ENCODE peak calls at places on chromosomes 4 and X, in ten cellular contexts. U, P, L, G, R, K, S, J, X and C are unnamed samples.

GRCh38 chr4:123217676-123218075 is 178.9 kb upstream of the SPRY1 start:
- DNase-seq in U (no peak), P (no peak), L (no peak), G (no peak), R (no peak), K (no peak), S (no peak), J (no peak), X (no peak), C (no peak)

GRCh38 chr4:85298037-85298436 is 176.9 kb upstream of the ARHGAP24 start:
- DNase-seq in U (no peak), P (no peak), L (peak; percentile 0), G (no peak), R (no peak), K (no peak), S (no peak), J (no peak), X (no peak), C (no peak)

GRCh38 chr4:185127021-185127925 is 15.8 kb upstream of the SLC25A4 start:
- DNase-seq in U (peak; percentile 5), P (no peak), L (peak; percentile 34), G (peak; percentile 36), R (no peak), K (peak; percentile 55), S (no peak), J (peak; percentile 87), X (peak; percentile 83), C (peak; percentile 44)

GRCh38 chr4:89298160-89298559 is 9.4 kb downstream of the GPRIN3 start:
- DNase-seq in U (peak; percentile 66), P (no peak), L (no peak), G (no peak), R (no peak), K (no peak), S (no peak), J (no peak), X (no peak), C (no peak)

GRCh38 chr4:91963489-91963888 is 340.3 kb upstream of the GRID2 start:
- DNase-seq in U (no peak), P (peak; percentile 72), L (peak; percentile 62), G (no peak), R (no peak), K (no peak), S (no peak), J (no peak), X (no peak), C (no peak)

GRCh38 chr4:1537410-1538095 is 131.3 kb upstream of the NKX1-1 start:
- DNase-seq in U (no peak), P (no peak), L (no peak), G (peak; percentile 10), R (no peak), K (no peak), S (no peak), J (no peak), X (peak; percentile 55), C (no peak)

GRCh38 chrX:78375894-78376293 is 48.5 kb upstream of the CYSLTR1 start:
- DNase-seq in U (peak; percentile 11), P (no peak), L (peak; percentile 0), G (no peak), R (no peak), K (no peak), S (no peak), J (no peak), X (no peak), C (no peak)

GRCh38 chrX:3711331-3711917 is 2.0 kb downstream of the PRKX start:
- DNase-seq in U (peak; percentile 34), P (no peak), L (no peak), G (peak; percentile 18), R (no peak), K (no peak), S (no peak), J (no peak), X (no peak), C (no peak)

GRCh38 chrX:3713937-3714434 is 537 bp upstream of the PRKX start:
- DNase-seq in U (no peak), P (no peak), L (no peak), G (no peak), R (no peak), K (no peak), S (no peak), J (peak; percentile 23), X (no peak), C (no peak)

GRCh38 chrX:46686003-46686645 is 72.8 kb downstream of the SLC9A7 start:
- DNase-seq in U (peak; percentile 40), P (peak; percentile 41), L (peak; percentile 56), G (no peak), R (no peak), K (no peak), S (no peak), J (peak; percentile 41), X (no peak), C (peak; percentile 11)

GRCh38 chr4:126851391-126851790 is 781.4 kb upstream of the INTU start:
- DNase-seq in U (no peak), P (peak; percentile 17), L (peak; percentile 31), G (no peak), R (no peak), K (no peak), S (no peak), J (no peak), X (no peak), C (no peak)

GRCh38 chr4:137471895-137472294 is 60.4 kb downstream of the PCDH18 start:
- DNase-seq in U (no peak), P (peak; percentile 46), L (peak; percentile 73), G (no peak), R (no peak), K (no peak), S (no peak), J (no peak), X (no peak), C (no peak)

GRCh38 chrX:70132877-70133302 is 357 bp upstream of the IGBP1 start:
- DNase-seq in U (no peak), P (peak; percentile 3), L (no peak), G (no peak), R (no peak), K (no peak), S (no peak), J (no peak), X (no peak), C (no peak)

GRCh38 chr4:57191523-57192034 is 81.4 kb upstream of the IGFBP7 start:
- DNase-seq in U (no peak), P (no peak), L (no peak), G (no peak), R (no peak), K (no peak), S (no peak), J (no peak), X (no peak), C (peak; percentile 20)

GRCh38 chrX:120514236-120514635 is 45.1 kb upstream of the LAMP2 start:
- DNase-seq in U (no peak), P (peak; percentile 25), L (peak; percentile 31), G (no peak), R (no peak), K (no peak), S (no peak), J (peak; percentile 33), X (no peak), C (no peak)

GRCh38 chr4:1855334-1856070 is 454 bp downstream of the LETM1 start:
- DNase-seq in U (no peak), P (no peak), L (peak; percentile 46), G (peak; percentile 47), R (peak; percentile 45), K (peak; percentile 54), S (no peak), J (peak; percentile 62), X (peak; percentile 85), C (peak; percentile 39)

GRCh38 chr4:141410839-141411238 is 190.1 kb downstream of the ZNF330 start:
- DNase-seq in U (no peak), P (peak; percentile 59), L (peak; percentile 77), G (no peak), R (no peak), K (no peak), S (no peak), J (no peak), X (no peak), C (no peak)

GRCh38 chr4:154527308-154527707 is 22.9 kb downstream of the PLRG1 start:
- DNase-seq in U (no peak), P (no peak), L (no peak), G (no peak), R (no peak), K (no peak), S (no peak), J (no peak), X (no peak), C (no peak)

GRCh38 chr4:124722069-124722468 is 9.5 kb upstream of the ANKRD50 start:
- DNase-seq in U (no peak), P (peak; percentile 47), L (peak; percentile 17), G (no peak), R (no peak), K (no peak), S (no peak), J (no peak), X (no peak), C (no peak)

DNA sequence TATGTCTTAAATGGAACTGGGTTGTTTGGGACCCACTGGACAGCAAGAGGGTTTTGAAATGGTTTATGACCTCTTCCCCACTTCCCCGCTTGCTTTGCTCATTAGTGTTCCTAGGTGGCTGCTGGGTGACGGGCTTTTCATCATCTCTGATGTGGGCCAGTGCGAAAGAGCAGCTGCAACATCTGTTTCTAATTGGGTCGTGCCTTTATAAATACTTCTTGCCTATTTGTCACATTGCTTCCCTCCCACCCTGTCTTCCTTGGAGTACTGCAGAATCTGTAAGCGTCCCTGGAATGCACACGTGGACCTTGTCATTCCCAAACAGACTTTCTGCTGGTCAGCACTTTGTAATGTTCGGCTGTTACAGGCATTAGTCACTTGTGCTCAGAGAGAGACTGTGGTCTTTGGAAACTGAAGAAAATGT is 35.2 kb downstream of the SEPTIN11 start:
- DNase-seq in U (no peak), P (peak; percentile 100), L (peak; percentile 99), G (no peak), R (peak; percentile 33), K (peak; percentile 68), S (no peak), J (peak; percentile 42), X (no peak), C (peak; percentile 75)
- H3K27ac ChIP-seq in U (no peak overlapping the region), P (peak overlapping the region; percentile 12), L (peak overlapping the region; percentile 97), G (peak overlapping the region; percentile 67), R (no peak overlapping the region), K (no peak overlapping the region), S (peak overlapping the region; percentile 11), J (peak overlapping the region; percentile 87), X (peak overlapping the region; percentile 54), C (peak overlapping the region; percentile 74)

GRCh38 chr4:79042079-79042674 is 102.9 kb upstream of the PAQR3 start:
- DNase-seq in U (no peak), P (peak; percentile 22), L (peak; percentile 57), G (no peak), R (no peak), K (no peak), S (no peak), J (peak; percentile 46), X (no peak), C (no peak)
- H3K27me3 ChIP-seq in U (no peaks in the 10 kb centered on the region), P (no peaks in the 10 kb centered on the region), L (no peaks in the 10 kb centered on the region), G (no peaks in the 10 kb centered on the region), R (no peaks in the 10 kb centered on the region), K (no peaks in the 10 kb centered on the region), S (no peaks in the 10 kb centered on the region), J (no peaks in the 10 kb centered on the region), X (no peaks in the 10 kb centered on the region), C (no peaks in the 10 kb centered on the region)

GRCh38 chr4:165440415-165440882 is 61.6 kb downstream of the CPE start:
- DNase-seq in U (no peak), P (peak; percentile 63), L (peak; percentile 65), G (no peak), R (no peak), K (no peak), S (no peak), J (peak; percentile 36), X (no peak), C (no peak)
- H3K27ac ChIP-seq in U (no peak overlapping the region), P (no peak overlapping the region), L (no peak overlapping the region), G (no peak overlapping the region), R (no peak overlapping the region), K (no peak overlapping the region), S (no peak overlapping the region), J (peak overlapping the region; percentile 77), X (no peak overlapping the region), C (no peak overlapping the region)

GRCh38 chrX:107207089-107207488 is 678 bp downstream of the DNAAF6 start:
- DNase-seq in U (no peak), P (no peak), L (no peak), G (no peak), R (no peak), K (no peak), S (no peak), J (no peak), X (no peak), C (no peak)
- H3K27me3 ChIP-seq in U (no peaks in the 10 kb centered on the region), P (peaks cover 2% of the 10 kb centered on the region), L (peaks cover 7% of the 10 kb centered on the region), G (no peaks in the 10 kb centered on the region), R (peaks cover 3% of the 10 kb centered on the region), K (no peaks in the 10 kb centered on the region), S (no peaks in the 10 kb centered on the region), J (peaks cover 11% of the 10 kb centered on the region), X (peaks cover 22% of the 10 kb centered on the region), C (peaks cover 6% of the 10 kb centered on the region)